ENCODE peak calls at places on chromosomes 11 and 22, in nine cellular contexts. K, V, G, L, X, M, Z, E and B are unnamed samples.

GRCh38 chr22:49356428-49356827 is 471.2 kb downstream of the BRD1 start:
- DNase-seq in X (no peak), L (no peak), K (no peak), E (no peak), M (no peak), G (no peak), Z (no peak), V (peak), B (no peak)

GRCh38 chr11:82680252-82680651 is 53.4 kb downstream of the FAM181B start:
- DNase-seq in V (no peak), Z (no peak), X (no peak), K (no peak), G (no peak), M (no peak), L (peak), E (no peak), B (no peak)

GRCh38 chr11:126764221-126764620 is 236.3 kb downstream of the KIRREL3 start:
- DNase-seq in L (no peak), K (no peak), G (no peak), M (no peak), Z (no peak), X (no peak), E (no peak), V (no peak), B (no peak)

GRCh38 chr11:46855167-46855566 is 9.1 kb upstream of the CKAP5 start:
- DNase-seq in Z (no peak), L (no peak), E (no peak), K (no peak), G (no peak), M (no peak), X (peak), V (no peak), B (no peak)

GRCh38 chr22:26846645-26847044 is 189.3 kb downstream of the MIAT start:
- DNase-seq in X (peak), M (no peak), L (no peak), Z (no peak), E (no peak), K (no peak), V (no peak), G (no peak), B (no peak)

GRCh38 chr22:41521166-41521565 is 23.1 kb downstream of the POLR3H start:
- DNase-seq in E (no peak), G (no peak), K (no peak), Z (no peak), L (no peak), M (no peak), V (no peak), X (no peak), B (no peak)

GRCh38 chr11:73249304-73249703 is 22.8 kb upstream of the P2RY6 start:
- DNase-seq in V (no peak), X (no peak), Z (no peak), M (no peak), K (no peak), L (no peak), E (no peak), G (no peak), B (no peak)

GRCh38 chr11:64638017-64638664 is 47.1 kb downstream of the SLC22A12 start:
- DNase-seq in K (no peak), M (no peak), X (no peak), Z (no peak), G (peak), V (peak), L (no peak), E (no peak), B (no peak)

GRCh38 chr11:86459682-86460460 is 85.2 kb downstream of the CCDC81 start:
- DNase-seq in G (no peak), X (peak), M (no peak), L (peak), Z (peak), E (peak), K (peak), V (peak), B (no peak)
- TF ChIP-seq CTCF in G (no peak), X (no peak), M (no peak), L (no peak), Z (no peak), E (no peak), K (no peak), V (no peak), B (no peak)

GRCh38 chr11:70206226-70206785 is 3.2 kb downstream of the FADD start:
- DNase-seq in G (no peak), Z (no peak), V (no peak), K (no peak), E (no peak), L (no peak), X (no peak), M (no peak), B (no peak)
- TF ChIP-seq CTCF in G (no peak), Z (no peak), V (no peak), K (no peak), E (no peak), L (no peak), X (no peak), M (no peak), B (no peak)

DNA sequence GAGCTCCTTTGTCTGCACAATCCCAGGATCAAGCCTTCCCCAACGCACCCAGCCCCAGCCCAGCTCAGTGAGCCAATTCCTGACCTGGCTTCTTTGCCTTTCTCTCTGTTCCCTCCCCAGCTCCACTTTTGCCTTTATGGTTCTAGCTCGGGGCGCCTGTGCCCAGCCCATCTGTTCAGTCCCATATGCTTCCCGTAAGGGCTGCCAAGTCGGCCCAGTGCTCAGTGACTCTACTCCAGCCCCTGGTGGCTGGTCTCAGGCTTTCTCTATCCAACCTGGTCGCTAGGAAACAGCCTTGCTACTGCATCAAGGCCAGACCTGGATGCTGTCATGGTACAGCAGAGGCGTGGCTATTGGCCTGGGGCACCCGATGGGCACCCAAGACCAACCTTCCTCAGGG is 178.1 kb downstream of the DSCAML1 start:
- DNase-seq in K (no peak), M (no peak), E (no peak), Z (no peak), G (peak), X (no peak), V (no peak), L (no peak), B (no peak)
- TF ChIP-seq CTCF in K (no peak), M (peak), E (no peak), Z (no peak), G (peak), X (no peak), V (no peak), L (peak), B (no peak)

GRCh38 chr22:31969789-31970489 is 25.6 kb downstream of the YWHAH start:
- DNase-seq in Z (peak), L (peak), X (peak), E (peak), K (peak), V (peak), M (no peak), G (peak), B (peak)
- TF ChIP-seq CTCF in Z (no peak), L (peak), X (peak), E (peak), K (no peak), V (no peak), M (peak), G (peak), B (peak)

DNA sequence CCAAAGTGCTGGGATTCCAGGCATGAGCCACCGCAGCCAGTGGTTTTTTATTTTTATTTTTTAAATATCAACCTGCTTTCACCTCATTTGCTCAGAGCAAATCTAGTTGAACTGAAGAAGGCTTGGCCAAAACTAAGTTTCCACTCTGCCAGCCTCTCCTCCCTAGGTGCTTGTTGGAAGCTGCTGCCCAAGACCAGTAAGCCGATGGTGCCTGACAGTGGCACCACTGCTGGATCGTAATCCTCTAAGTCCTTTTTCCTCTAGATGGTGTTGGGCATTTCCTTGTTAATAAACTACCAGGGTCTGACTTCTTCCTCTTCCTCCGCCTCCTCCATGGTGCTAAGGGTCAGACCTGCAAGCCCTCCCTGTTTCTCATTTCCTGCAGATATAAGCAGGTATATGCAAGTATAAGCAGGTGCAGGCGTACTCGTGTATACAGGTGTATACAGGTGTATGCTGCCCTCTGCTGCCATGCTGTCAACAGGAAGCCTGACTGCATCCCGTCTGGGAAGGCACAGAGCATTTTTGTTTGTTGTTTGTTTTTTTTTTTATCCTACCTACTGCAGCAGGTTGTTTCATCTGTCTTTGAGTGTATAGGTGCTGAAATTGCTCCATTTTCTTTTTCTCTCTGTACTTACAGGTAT is 1.6 kb downstream of the NADSYN1 start:
- DNase-seq in K (no peak), G (no peak), X (no peak), L (no peak), E (no peak), M (no peak), V (no peak), Z (no peak), B (no peak)
- TF ChIP-seq CTCF in K (peak), G (no peak), X (no peak), L (no peak), E (no peak), M (no peak), V (no peak), Z (no peak), B (peak)